ENCODE peak calls at places on chromosomes 3 and 15, in nine cellular contexts. T is progenitor cell of endocrine pancreas, W is astrocyte of the spinal cord, V is fibroblast of pulmonary artery, M is lower lobe of right lung, A is PC-3, I is GM06990, D is cardiac muscle cell, U is GM20000. X is an unnamed sample.

GRCh38 chr3:72494076-72495000 is 353.9 kb downstream of the SHQ1 start:
- DNase-seq in T (no peak), W (no peak), V (peak), M (no peak), A (no peak), I (no peak), D (no peak), U (no peak), X (no peak)

GRCh38 chr3:45666729-45667440 is 22.3 kb upstream of the SACM1L start:
- DNase-seq in T (no peak), W (peak), V (peak), M (no peak), A (peak), I (no peak), D (no peak), U (no peak), X (no peak)

GRCh38 chr3:45064512-45065372 is 38.6 kb downstream of the CLEC3B start:
- DNase-seq in T (no peak), W (peak), V (peak), M (peak), A (peak), I (no peak), D (no peak), U (no peak), X (no peak)

GRCh38 chr3:15892828-15893227 is 95.0 kb upstream of the ANKRD28 start:
- DNase-seq in T (no peak), W (peak), V (no peak), M (no peak), A (peak), I (no peak), D (no peak), U (no peak), X (no peak)

GRCh38 chr3:55486101-55486856 is 827 bp downstream of the WNT5A start:
- DNase-seq in T (no peak), W (peak), V (peak), M (peak), A (peak), I (peak), D (peak), U (no peak), X (peak)

GRCh38 chr3:172562881-172563835 is 39.9 kb upstream of the TNFSF10 start:
- DNase-seq in T (no peak), W (peak), V (peak), M (no peak), A (peak), I (no peak), D (no peak), U (no peak), X (no peak)

GRCh38 chr3:65126527-65127440 is 439.0 kb upstream of the ADAMTS9 start:
- DNase-seq in T (no peak), W (peak), V (peak), M (no peak), A (no peak), I (no peak), D (no peak), U (no peak), X (no peak)

GRCh38 chr3:146895026-146895749 is 290.0 kb upstream of the PLSCR5 start:
- DNase-seq in T (no peak), W (peak), V (peak), M (no peak), A (no peak), I (no peak), D (no peak), U (no peak), X (no peak)

GRCh38 chr3:194986208-194987043 is 284.5 kb downstream of the XXYLT1 start:
- DNase-seq in T (no peak), W (peak), V (no peak), M (peak), A (peak), I (no peak), D (no peak), U (no peak), X (no peak)

GRCh38 chr3:104437891-104438290 is 928.8 kb upstream of the ALCAM start:
- DNase-seq in T (no peak), W (peak), V (peak), M (no peak), A (peak), I (no peak), D (no peak), U (no peak), X (no peak)

GRCh38 chr3:89227634-89228033 is 120.2 kb downstream of the EPHA3 start:
- DNase-seq in T (no peak), W (peak), V (no peak), M (no peak), A (peak), I (no peak), D (no peak), U (no peak), X (no peak)

GRCh38 chr15:59953392-59953883 is 50.7 kb upstream of the FOXB1 start:
- DNase-seq in T (peak), W (no peak), V (no peak), M (no peak), A (no peak), I (no peak), D (no peak), U (no peak), X (no peak)

GRCh38 chr3:192449036-192449435 is 278.3 kb downstream of the FGF12 start:
- DNase-seq in T (no peak), W (no peak), V (peak), M (no peak), A (no peak), I (no peak), D (no peak), U (no peak), X (no peak)

GRCh38 chr15:55589297-55589696 is 1.2 kb upstream of the PYGO1 start:
- DNase-seq in T (no peak), W (no peak), V (no peak), M (no peak), A (no peak), I (no peak), D (no peak), U (no peak), X (no peak)

GRCh38 chr3:108662141-108662738 is 72.7 kb downstream of the DZIP3 start:
- DNase-seq in T (no peak), W (peak), V (peak), M (no peak), A (peak), I (peak), D (peak), U (peak), X (peak)

GRCh38 chr3:142104763-142105162 is 44.6 kb downstream of the TFDP2 start:
- DNase-seq in T (no peak), W (no peak), V (no peak), M (no peak), A (no peak), I (no peak), D (no peak), U (no peak), X (no peak)

GRCh38 chr15:100703032-100703578 is 100.7 kb downstream of the ASB7 start:
- DNase-seq in T (no peak), W (peak), V (peak), M (no peak), A (peak), I (peak), D (no peak), U (peak), X (peak)

GRCh38 chr15:82043130-82043673 is 2.6 kb downstream of the MEX3B start:
- DNase-seq in T (no peak), W (no peak), V (no peak), M (no peak), A (no peak), I (peak), D (no peak), U (no peak), X (no peak)

GRCh38 chr3:135056733-135057310 is 261.8 kb downstream of the EPHB1 start:
- DNase-seq in T (no peak), W (no peak), V (no peak), M (no peak), A (no peak), I (no peak), D (no peak), U (no peak), X (no peak)

GRCh38 chr3:184419171-184419570 is 39.3 kb downstream of the CHRD start:
- DNase-seq in T (no peak), W (no peak), V (no peak), M (no peak), A (no peak), I (no peak), D (no peak), U (no peak), X (peak)

GRCh38 chr3:31934866-31935265 is 46.2 kb downstream of the OSBPL10 start:
- DNase-seq in T (no peak), W (no peak), V (peak), M (no peak), A (peak), I (no peak), D (no peak), U (no peak), X (no peak)

GRCh38 chr3:29283297-29283681 is 2.4 kb downstream of the RBMS3 start:
- DNase-seq in T (no peak), W (no peak), V (peak), M (no peak), A (no peak), I (no peak), D (peak), U (no peak), X (no peak)

GRCh38 chr3:56988874-56989433 is 71.5 kb upstream of the SPATA12 start:
- DNase-seq in T (peak), W (peak), V (peak), M (peak), A (peak), I (no peak), D (peak), U (peak), X (peak)

GRCh38 chr3:183400352-183400751 is 28.1 kb downstream of the MCF2L2 start:
- DNase-seq in T (no peak), W (no peak), V (no peak), M (no peak), A (no peak), I (no peak), D (peak), U (no peak), X (no peak)

GRCh38 chr3:122929576-122930365 is 97.8 kb downstream of the SEMA5B start:
- DNase-seq in T (no peak), W (no peak), V (no peak), M (no peak), A (no peak), I (no peak), D (no peak), U (no peak), X (no peak)

GRCh38 chr3:24952388-24952787 is 457.7 kb upstream of the THRB start:
- DNase-seq in T (no peak), W (no peak), V (no peak), M (no peak), A (no peak), I (no peak), D (no peak), U (no peak), X (no peak)

GRCh38 chr3:132790806-132791205 is 68.6 kb upstream of the NPHP3 start:
- DNase-seq in T (no peak), W (no peak), V (no peak), M (no peak), A (no peak), I (no peak), D (no peak), U (no peak), X (no peak)

GRCh38 chr3:149115114-149115513 is 14.3 kb upstream of the HPS3 start:
- DNase-seq in T (no peak), W (no peak), V (no peak), M (no peak), A (no peak), I (no peak), D (no peak), U (no peak), X (no peak)

GRCh38 chr3:7388026-7388425 is 527.1 kb downstream of the GRM7 start:
- DNase-seq in T (no peak), W (no peak), V (no peak), M (no peak), A (no peak), I (no peak), D (no peak), U (no peak), X (no peak)

GRCh38 chr3:135034881-135035440 is 239.9 kb downstream of the EPHB1 start:
- DNase-seq in T (no peak), W (no peak), V (no peak), M (no peak), A (no peak), I (no peak), D (no peak), U (no peak), X (no peak)

GRCh38 chr3:12224181-12225147 is 64.4 kb upstream of the PPARG start:
- DNase-seq in T (no peak), W (peak), V (peak), M (no peak), A (peak), I (no peak), D (no peak), U (no peak), X (no peak)

GRCh38 chr3:53114412-53115074 is 15.7 kb downstream of the RFT1 start:
- DNase-seq in T (no peak), W (no peak), V (no peak), M (no peak), A (peak), I (no peak), D (no peak), U (no peak), X (no peak)

GRCh38 chr15:76837474-76837873 is 67.7 kb downstream of the SCAPER start:
- DNase-seq in T (no peak), W (no peak), V (no peak), M (no peak), A (no peak), I (no peak), D (no peak), U (no peak), X (no peak)

GRCh38 chr3:12758025-12758830 is 831 bp downstream of the TMEM40 start:
- DNase-seq in T (no peak), W (peak), V (peak), M (peak), A (peak), I (no peak), D (peak), U (peak), X (peak)

GRCh38 chr3:186360779-186361178 is 1.3 kb downstream of the DGKG start:
- DNase-seq in T (no peak), W (no peak), V (no peak), M (peak), A (no peak), I (peak), D (peak), U (no peak), X (peak)

GRCh38 chr3:12947504-12948369 is 106.4 kb upstream of the RPL32 start:
- DNase-seq in T (no peak), W (peak), V (peak), M (peak), A (peak), I (no peak), D (no peak), U (no peak), X (no peak)

GRCh38 chr3:1190576-1190975 is 97.8 kb downstream of the CNTN6 start:
- DNase-seq in T (no peak), W (peak), V (peak), M (no peak), A (no peak), I (no peak), D (no peak), U (no peak), X (no peak)

GRCh38 chr3:124014366-124014942 is 22.5 kb upstream of the ROPN1 start:
- DNase-seq in T (no peak), W (peak), V (peak), M (no peak), A (peak), I (no peak), D (no peak), U (no peak), X (no peak)

GRCh38 chr3:8529197-8529637 is 27.6 kb downstream of the LMCD1 start:
- DNase-seq in T (no peak), W (peak), V (peak), M (no peak), A (no peak), I (no peak), D (no peak), U (no peak), X (no peak)
- TF ChIP-seq CTCF in T (no peak), W (no peak), V (no peak), M (no peak), A (no peak), I (no peak), D (no peak), U (no peak), X (no peak)

GRCh38 chr3:39668420-39668819 is 141.0 kb upstream of the MYRIP start:
- DNase-seq in T (no peak), W (peak), V (peak), M (no peak), A (peak), I (peak), D (peak), U (peak), X (no peak)
- TF ChIP-seq CTCF in T (peak), W (peak), V (peak), M (peak), A (peak), I (peak), D (peak), U (peak), X (peak)

DNA sequence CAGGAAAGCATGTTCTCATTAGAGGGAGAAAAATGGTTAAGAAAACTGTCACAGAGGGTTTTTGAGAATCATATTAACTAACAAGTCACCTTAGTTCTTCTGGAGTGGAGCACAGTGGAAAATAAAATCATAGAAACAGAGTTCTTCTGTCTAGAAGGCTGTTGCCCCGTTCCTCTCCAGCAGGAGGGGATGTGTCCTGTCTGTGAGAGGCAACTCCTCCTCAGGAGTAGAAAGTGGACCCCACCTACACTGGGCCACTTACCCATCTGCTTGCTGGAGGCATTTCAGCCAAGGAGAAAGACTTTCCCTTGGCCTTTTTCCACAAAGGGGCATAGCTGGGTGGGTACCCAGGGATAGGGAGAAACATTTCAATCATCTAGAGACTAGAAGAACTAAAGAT is 106.6 kb downstream of the SSR3 start:
- DNase-seq in T (no peak), W (peak), V (peak), M (no peak), A (peak), I (no peak), D (peak), U (peak), X (peak)
- TF ChIP-seq CTCF in T (peak), W (peak), V (peak), M (peak), A (peak), I (peak), D (peak), U (peak), X (no peak)

DNA sequence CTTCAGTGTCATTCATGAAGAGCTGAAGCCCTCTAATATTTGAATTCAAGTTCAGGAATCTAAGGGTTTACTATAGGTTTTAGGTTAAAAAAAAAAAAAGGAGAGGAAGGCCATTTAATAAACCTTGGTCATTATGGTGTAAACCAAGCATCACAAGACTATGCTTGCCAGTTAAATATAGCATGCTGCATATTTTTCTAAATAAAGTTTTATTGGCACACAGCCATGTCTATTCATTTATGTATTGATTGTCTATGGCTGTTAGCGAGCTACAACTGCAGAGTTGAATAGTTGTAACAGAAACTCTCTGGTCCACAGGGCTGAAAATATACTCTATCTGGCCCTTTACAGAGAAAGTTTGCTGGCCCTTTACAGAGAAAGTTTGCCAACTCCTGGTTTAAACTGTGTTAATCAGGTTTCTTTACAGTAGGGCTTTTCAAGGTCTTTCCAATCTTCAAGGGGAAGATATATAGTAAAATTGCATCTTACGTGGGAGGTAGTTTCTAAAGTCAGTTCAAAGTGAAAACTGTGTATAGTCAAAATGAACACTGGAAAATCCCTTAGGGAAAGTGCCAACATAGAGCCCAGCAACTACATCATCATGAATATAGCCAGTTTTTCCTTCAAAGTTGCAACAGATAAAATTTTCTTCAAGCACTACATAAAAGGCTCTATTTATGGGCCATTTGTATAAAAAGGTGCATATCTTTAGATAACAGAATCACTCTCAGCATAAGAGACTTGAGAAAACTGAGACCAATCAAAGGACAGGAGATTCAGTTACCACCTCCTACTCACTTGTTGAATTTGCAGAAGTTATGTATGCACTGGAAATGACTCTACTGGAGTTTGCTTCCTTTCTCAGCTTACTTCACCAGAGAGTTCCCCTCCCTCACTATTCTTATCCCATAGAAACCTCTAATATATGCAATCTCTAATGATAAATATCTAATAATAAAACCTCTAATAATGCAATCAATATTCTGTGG is 49.7 kb upstream of the FRMD4B start:
- DNase-seq in T (no peak), W (no peak), V (no peak), M (no peak), A (no peak), I (peak), D (no peak), U (peak), X (peak)
- TF ChIP-seq CTCF in T (no peak), W (no peak), V (no peak), M (no peak), A (no peak), I (no peak), D (no peak), U (no peak), X (no peak)

GRCh38 chr3:127350172-127351050 is 62.6 kb upstream of the PRR20G start:
- DNase-seq in T (no peak), W (no peak), V (no peak), M (no peak), A (no peak), I (no peak), D (no peak), U (no peak), X (no peak)

GRCh38 chr3:127354761-127355160 is 66.9 kb upstream of the PRR20G start:
- DNase-seq in T (no peak), W (no peak), V (no peak), M (no peak), A (no peak), I (no peak), D (no peak), U (no peak), X (no peak)

GRCh38 chr3:127351350-127351749 is 63.5 kb upstream of the PRR20G start:
- DNase-seq in T (no peak), W (no peak), V (no peak), M (no peak), A (no peak), I (no peak), D (no peak), U (no peak), X (no peak)

GRCh38 chr3:127351775-127352350 is 64.0 kb upstream of the PRR20G start:
- DNase-seq in T (no peak), W (no peak), V (no peak), M (no peak), A (no peak), I (no peak), D (no peak), U (no peak), X (peak)

DNA sequence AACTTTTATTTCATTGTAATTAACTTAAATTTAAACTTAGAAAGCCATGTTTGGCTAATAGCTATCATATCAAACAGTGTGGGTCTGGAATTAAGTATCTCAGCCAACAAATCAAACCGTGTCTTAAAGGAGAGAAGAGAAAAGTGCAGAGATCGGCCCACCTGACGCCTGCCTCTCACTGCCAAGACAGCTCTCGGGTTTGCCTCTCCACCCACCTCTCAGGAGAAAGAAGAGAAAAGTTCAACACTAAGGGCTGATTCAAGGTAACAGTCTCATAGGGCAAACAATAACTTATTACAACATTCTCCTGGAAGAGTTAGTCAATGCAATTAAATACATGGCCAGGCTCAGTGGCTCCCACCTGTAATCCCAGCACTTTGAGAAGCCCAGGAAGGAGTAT is 64.8 kb upstream of the PRR20G start:
- DNase-seq in T (no peak), W (no peak), V (no peak), M (no peak), A (no peak), I (no peak), D (no peak), U (no peak), X (no peak)
- TF ChIP-seq CTCF in T (no peak), W (no peak), V (no peak), M (no peak), A (no peak), I (no peak), D (no peak), U (no peak), X (no peak)

DNA sequence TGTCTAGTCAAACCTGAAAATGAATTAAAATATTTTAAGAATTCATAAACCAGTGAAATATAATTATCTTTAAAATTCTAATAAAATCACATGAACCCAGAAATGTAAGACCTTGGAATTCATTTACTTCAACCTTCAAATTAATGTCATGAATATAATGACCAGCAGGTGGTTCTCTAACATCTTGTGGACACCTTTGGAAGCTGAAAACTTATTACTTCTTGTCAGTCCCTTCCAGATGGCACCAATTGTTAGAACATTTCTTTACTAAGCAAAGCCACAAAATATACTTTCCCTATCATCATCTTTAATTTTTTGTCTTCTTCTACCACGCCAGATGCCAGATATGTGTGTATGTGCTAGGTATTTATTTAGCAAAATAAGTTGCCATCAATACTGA is 240.0 kb downstream of the MBNL1 start:
- DNase-seq in T (no peak), W (no peak), V (peak), M (no peak), A (peak), I (no peak), D (peak), U (no peak), X (no peak)
- TF ChIP-seq CTCF in T (peak), W (no peak), V (peak), M (peak), A (peak), I (peak), D (no peak), U (no peak), X (no peak)